ENCODE peak calls at places on chromosomes 1 and 21, in nine cellular contexts. E is ascending aorta, J is K562, D is pancreas, U is ovary, V is tibial artery, X is HCT116, M is AG09309, K is brain microvascular endothelial cell. G is an unnamed sample.

GRCh38 chr1:57963545-57963944 is 539.7 kb upstream of the DAB1 start:
- DNase-seq in E (no peak), J (no peak), D (no peak), U (no peak), V (no peak), X (no peak), M (no peak), K (no peak), G (no peak)

GRCh38 chr1:163071381-163072255 is 2.5 kb downstream of the RGS4 start:
- DNase-seq in E (peak; percentile 11), J (peak; percentile 54), D (no peak), U (peak; percentile 26), V (peak; percentile 82), X (peak; percentile 60), M (peak; percentile 55), K (peak; percentile 88), G (no peak)

GRCh38 chr1:204575221-204576190 is 59.3 kb downstream of the MDM4 start:
- DNase-seq in E (no peak), J (no peak), D (no peak), U (no peak), V (peak; percentile 38), X (no peak), M (no peak), K (no peak), G (no peak)

GRCh38 chr1:213277036-213277435 is 226.0 kb downstream of the RPS6KC1 start:
- DNase-seq in E (no peak), J (no peak), D (no peak), U (no peak), V (no peak), X (no peak), M (no peak), K (no peak), G (no peak)

GRCh38 chr21:27045281-27045985 is 78.5 kb upstream of the ADAMTS5 start:
- DNase-seq in E (no peak), J (no peak), D (no peak), U (no peak), V (no peak), X (no peak), M (no peak), K (no peak), G (no peak)

GRCh38 chr1:25989860-25990650 is 7.8 kb downstream of the PAFAH2 start:
- DNase-seq in E (no peak), J (no peak), D (no peak), U (no peak), V (peak; percentile 1), X (no peak), M (no peak), K (no peak), G (no peak)

GRCh38 chr1:175129997-175130648 is 62.5 kb downstream of the KIAA0040 start:
- DNase-seq in E (no peak), J (no peak), D (no peak), U (no peak), V (no peak), X (no peak), M (no peak), K (peak; percentile 26), G (no peak)

GRCh38 chr1:81978945-81979344 is 178.2 kb downstream of the ADGRL2 start:
- DNase-seq in E (no peak), J (no peak), D (no peak), U (no peak), V (no peak), X (no peak), M (no peak), K (no peak), G (no peak)

GRCh38 chr1:228364068-228364705 is 42.4 kb downstream of the TRIM11 start:
- DNase-seq in E (no peak), J (no peak), D (peak; percentile 41), U (peak; percentile 23), V (peak; percentile 55), X (no peak), M (no peak), K (no peak), G (no peak)

GRCh38 chr1:191634801-191635520 is 523.3 kb upstream of the RGS18 start:
- DNase-seq in E (no peak), J (no peak), D (no peak), U (no peak), V (no peak), X (no peak), M (no peak), K (peak; percentile 39), G (no peak)

GRCh38 chr1:242211254-242212022 is 212.5 kb upstream of the MAP1LC3C start:
- DNase-seq in E (no peak), J (no peak), D (no peak), U (no peak), V (no peak), X (no peak), M (no peak), K (no peak), G (no peak)

GRCh38 chr1:109796484-109797305 is 33.0 kb upstream of the EPS8L3 start:
- DNase-seq in E (peak; percentile 0), J (no peak), D (no peak), U (no peak), V (peak; percentile 51), X (no peak), M (no peak), K (peak; percentile 44), G (no peak)

GRCh38 chr1:92820551-92820950 is 11.3 kb upstream of the RPL5 start:
- DNase-seq in E (no peak), J (no peak), D (no peak), U (no peak), V (no peak), X (no peak), M (no peak), K (peak; percentile 59), G (no peak)

GRCh38 chr1:116808476-116809180 is 54.4 kb downstream of the CD2 start:
- DNase-seq in E (no peak), J (no peak), D (no peak), U (no peak), V (no peak), X (no peak), M (no peak), K (no peak), G (no peak)

GRCh38 chr1:41340655-41341364 is 20.4 kb upstream of the FOXO6 start:
- DNase-seq in E (no peak), J (no peak), D (no peak), U (no peak), V (no peak), X (no peak), M (no peak), K (no peak), G (no peak)

GRCh38 chr1:94919241-94920030 is 7.5 kb downstream of the CNN3 start:
- DNase-seq in E (no peak), J (no peak), D (no peak), U (no peak), V (no peak), X (no peak), M (no peak), K (no peak), G (no peak)
- H3K4me3 ChIP-seq in E (no peak overlapping the region), J (no peak overlapping the region), D (no peak overlapping the region), U (no peak overlapping the region), V (peak overlapping the region; percentile 8), X (no peak overlapping the region), M (no peak overlapping the region), K (no peak overlapping the region), G (no peak overlapping the region)

GRCh38 chr1:39689635-39690034 is 1.6 kb downstream of the HPCAL4 start:
- DNase-seq in E (no peak), J (no peak), D (no peak), U (no peak), V (no peak), X (no peak), M (no peak), K (no peak), G (no peak)

GRCh38 chr1:39690943-39691382 is 270 bp downstream of the HPCAL4 start:
- DNase-seq in E (no peak), J (no peak), D (no peak), U (no peak), V (no peak), X (no peak), M (no peak), K (no peak), G (no peak)

GRCh38 chr1:39690225-39690624 is 1.0 kb downstream of the HPCAL4 start:
- DNase-seq in E (no peak), J (no peak), D (no peak), U (no peak), V (no peak), X (no peak), M (no peak), K (no peak), G (no peak)

GRCh38 chr1:39692152-39693064 is 1.2 kb upstream of the HPCAL4 start:
- DNase-seq in E (no peak), J (no peak), D (peak; percentile 80), U (peak; percentile 51), V (no peak), X (no peak), M (no peak), K (no peak), G (no peak)

GRCh38 chr1:39691383-39692151 is at the start of gene HPCAL4:
- DNase-seq in E (peak; percentile 64), J (peak; percentile 96), D (peak; percentile 98), U (peak; percentile 90), V (peak; percentile 88), X (peak; percentile 74), M (peak; percentile 0), K (peak; percentile 72), G (no peak)
- H3K4me3 ChIP-seq in E (peak within 1 kb of the TSS; percentile 42), J (peak within 1 kb of the TSS; percentile 15), D (peak within 1 kb of the TSS; percentile 38), U (peak within 1 kb of the TSS; percentile 36), V (peak within 1 kb of the TSS; percentile 50), X (peak within 1 kb of the TSS; percentile 59), M (no peak within 1 kb of the TSS), K (peak within 1 kb of the TSS; percentile 35), G (peak within 1 kb of the TSS; percentile 46)

DNA sequence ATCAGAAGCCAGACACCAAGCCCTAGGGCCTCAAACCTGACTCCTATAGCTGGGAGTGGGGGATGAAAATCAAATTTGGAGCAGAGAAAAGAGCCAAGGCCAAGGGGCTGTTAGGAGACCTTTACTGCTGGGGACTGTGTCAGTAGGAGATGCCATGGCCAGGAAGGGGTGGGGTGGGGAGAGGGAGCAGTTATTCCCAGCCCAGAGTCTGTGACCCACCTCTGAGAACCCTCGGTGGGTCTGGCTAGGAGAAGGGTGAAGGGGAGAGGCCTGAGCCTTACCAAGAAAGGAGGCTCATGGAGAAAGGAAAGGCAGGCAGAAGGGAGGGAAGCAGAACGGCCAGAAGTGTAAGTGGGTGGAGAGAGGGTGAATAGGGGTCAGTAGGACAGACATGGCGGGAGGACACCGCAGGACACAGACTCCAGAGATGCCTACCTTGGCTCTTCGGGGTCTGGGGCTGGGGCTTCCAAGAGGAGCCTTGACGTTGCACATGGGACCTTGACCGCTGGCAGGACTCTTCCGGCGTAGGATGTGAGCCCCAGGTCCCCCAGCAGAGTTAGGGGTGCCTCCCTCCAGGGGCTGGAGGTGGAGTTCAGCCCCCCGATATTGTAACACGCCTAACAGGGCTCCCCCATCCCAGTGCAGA is 1.2 kb downstream of the ADAMTS4 start:
- DNase-seq in E (no peak), J (no peak), D (no peak), U (no peak), V (no peak), X (no peak), M (no peak), K (no peak), G (no peak)
- H3K4me3 ChIP-seq in E (peak overlapping the region; percentile 47), J (no peak overlapping the region), D (peak overlapping the region; percentile 9), U (peak overlapping the region; percentile 44), V (peak overlapping the region; percentile 46), X (no peak overlapping the region), M (peak overlapping the region; percentile 66), K (peak overlapping the region; percentile 55), G (no peak overlapping the region)

DNA sequence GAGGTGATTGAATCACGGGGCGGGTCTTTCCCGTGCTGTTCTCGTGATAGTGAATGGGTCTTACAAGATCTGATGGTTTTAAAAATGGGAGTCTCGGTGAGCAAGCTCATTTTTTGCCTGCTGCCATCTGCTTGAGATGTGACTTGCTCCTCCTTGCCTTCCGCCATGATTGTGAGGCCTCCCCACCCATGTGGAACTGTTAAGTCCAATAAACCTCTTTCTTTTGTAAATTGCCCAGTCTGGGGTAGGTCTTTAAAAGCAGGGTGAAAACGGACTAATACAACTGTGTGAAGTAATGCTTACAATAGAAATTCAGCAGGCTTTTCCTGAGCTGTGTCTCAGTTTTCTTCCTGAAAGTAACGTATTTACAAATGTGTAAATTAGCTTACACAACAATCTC is 377.2 kb downstream of the SIPA1L2 start:
- DNase-seq in E (no peak), J (no peak), D (no peak), U (no peak), V (no peak), X (no peak), M (no peak), K (no peak), G (no peak)
- H3K4me3 ChIP-seq in E (no peak overlapping the region), J (no peak overlapping the region), D (no peak overlapping the region), U (no peak overlapping the region), V (no peak overlapping the region), X (no peak overlapping the region), M (no peak overlapping the region), K (no peak overlapping the region), G (no peak overlapping the region)